ENCODE peak calls at places on chromosomes 2 and 18, in four cellular contexts. X is pancreas, S is mucosa of descending colon, J is heart right ventricle. R is an unnamed sample.
A peak's percentile ranks its signal among the peaks of the same experiment; 100 is the strongest.

GRCh38 chr2:127678531-127678930 is 3.2 kb upstream of the LIMS2 start:
- DNase-seq in X (no peak), J (no peak), S (no peak), R (no peak)

GRCh38 chr2:70983506-70984227 is 5.2 kb downstream of the ANKRD53 start:
- DNase-seq in S (no peak), J (no peak), X (no peak), R (no peak)

GRCh38 chr18:49656098-49656591 is 94.3 kb downstream of the LIPG start:
- DNase-seq in S (no peak), X (no peak), J (no peak), R (no peak)

GRCh38 chr18:3329471-3329870 is 67.5 kb downstream of the MYL12B start:
- DNase-seq in J (no peak), S (no peak), X (no peak), R (no peak)

GRCh38 chr2:70767094-70767698 is 804 bp downstream of the ADD2 start:
- DNase-seq in S (no peak), J (no peak), X (peak; percentile 64), R (no peak)

GRCh38 chr2:220674033-220674432 is 898.1 kb downstream of the EPHA4 start:
- DNase-seq in X (no peak), S (no peak), J (no peak), R (no peak)

GRCh38 chr2:232668805-232669444 is 28.2 kb upstream of the GIGYF2 start:
- DNase-seq in X (no peak), S (peak; percentile 4), J (peak; percentile 33), R (peak; percentile 59)

GRCh38 chr18:35171315-35171987 is 69.4 kb upstream of the ZNF397 start:
- DNase-seq in J (no peak), S (no peak), X (no peak), R (no peak)

GRCh38 chr2:124623560-124623959 is 598.5 kb downstream of the CNTNAP5 start:
- DNase-seq in S (no peak), J (no peak), X (no peak), R (no peak)

GRCh38 chr2:190506666-190507065 is 27.9 kb downstream of the NEMP2 start:
- DNase-seq in S (peak; percentile 84), X (no peak), J (no peak), R (no peak)

GRCh38 chr2:10873790-10874437 is 37.8 kb upstream of the KCNF1 start:
- DNase-seq in J (peak; percentile 53), S (no peak), X (no peak), R (no peak)

GRCh38 chr2:126227250-126227649 is 428.7 kb upstream of the GYPC start:
- DNase-seq in J (no peak), S (no peak), X (no peak), R (no peak)

GRCh38 chr18:76923485-76924085 is 101.2 kb downstream of the ZNF236 start:
- DNase-seq in J (no peak), S (peak; percentile 24), X (no peak), R (peak; percentile 54)

GRCh38 chr2:205714058-205714776 is 31.9 kb downstream of the NRP2 start:
- DNase-seq in J (no peak), X (no peak), S (no peak), R (no peak)

GRCh38 chr2:14634885-14635871 is 2.7 kb downstream of the LRATD1 start:
- DNase-seq in X (peak; percentile 92), J (peak; percentile 67), S (peak; percentile 84), R (peak; percentile 86)

GRCh38 chr2:84881581-84882414 is 914 bp upstream of the TRABD2A start:
- DNase-seq in X (peak; percentile 81), S (peak; percentile 95), J (peak; percentile 83), R (peak; percentile 80)

GRCh38 chr2:102056079-102056581 is 64.4 kb downstream of the IL1R2 start:
- DNase-seq in X (no peak), J (no peak), S (peak; percentile 11), R (no peak)

GRCh38 chr2:184598313-184599053 is at the start of gene ZNF804A:
- DNase-seq in J (peak; percentile 14), S (peak; percentile 22), X (peak; percentile 63), R (peak; percentile 62)

GRCh38 chr2:116719841-116720240 is 1094.7 kb upstream of the DDX18 start:
- DNase-seq in J (no peak), X (no peak), S (no peak), R (no peak)

GRCh38 chr2:111626862-111627163 is 257.2 kb downstream of the ANAPC1 start:
- DNase-seq in J (no peak), S (no peak), X (no peak), R (no peak)

GRCh38 chr2:567496-567864 is 109.7 kb downstream of the TMEM18 start:
- DNase-seq in X (no peak), J (no peak), S (no peak), R (no peak)

GRCh38 chr2:160736629-160737028 is 243.0 kb upstream of the RBMS1 start:
- DNase-seq in X (no peak), S (no peak), J (no peak), R (no peak)

GRCh38 chr2:88059979-88060906 is 4.7 kb upstream of the KRCC1 start:
- DNase-seq in X (no peak), S (no peak), J (no peak), R (no peak)

GRCh38 chr2:74497777-74498499 is 1.5 kb downstream of the LBX2 start:
- DNase-seq in S (no peak), J (no peak), X (peak; percentile 81), R (no peak)

GRCh38 chr2:239594772-239595608 is 194.2 kb upstream of the HDAC4 start:
- DNase-seq in X (no peak), J (no peak), S (no peak), R (no peak)

GRCh38 chr2:17506736-17507616 is 11.3 kb downstream of the RAD51AP2 start:
- DNase-seq in X (no peak), J (no peak), S (no peak), R (no peak)

GRCh38 chr2:170742896-170743529 is 27.2 kb upstream of the ERICH2 start:
- DNase-seq in J (no peak), X (no peak), S (no peak), R (no peak)

DNA sequence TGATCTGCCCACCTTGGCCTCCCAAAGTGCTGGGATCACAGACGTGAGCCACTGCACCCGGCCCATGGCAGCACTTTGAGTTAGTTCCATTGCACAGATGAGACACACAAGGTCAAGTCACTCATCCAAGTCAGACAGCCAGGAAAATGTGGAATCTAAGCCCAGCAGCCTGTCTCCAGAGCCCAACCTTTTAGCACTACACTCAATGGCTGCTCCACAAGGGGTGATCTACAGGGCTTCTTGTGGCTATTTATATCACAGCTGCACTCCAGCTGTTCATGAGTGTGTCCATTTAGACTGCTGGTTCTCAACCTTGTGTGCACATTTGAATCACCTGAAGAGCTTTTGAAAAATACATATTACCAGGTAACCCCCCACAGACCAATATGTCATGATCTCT is 72.9 kb upstream of the RPL31 start:
- DNase-seq in J (no peak), X (no peak), S (no peak), R (no peak)
- H3K4me3 ChIP-seq in J (no peak overlapping the region), X (no peak overlapping the region), S (no peak overlapping the region), R (no peak overlapping the region)

GRCh38 chr2:174607584-174607983 is 10.0 kb upstream of the WIPF1 start:
- DNase-seq in X (no peak), S (no peak), J (no peak), R (no peak)
- H3K4me1 ChIP-seq in X (no peaks in the 10 kb centered on the region), S (no peaks in the 10 kb centered on the region), J (peaks cover 58% of the 10 kb centered on the region), R (no peaks in the 10 kb centered on the region)

DNA sequence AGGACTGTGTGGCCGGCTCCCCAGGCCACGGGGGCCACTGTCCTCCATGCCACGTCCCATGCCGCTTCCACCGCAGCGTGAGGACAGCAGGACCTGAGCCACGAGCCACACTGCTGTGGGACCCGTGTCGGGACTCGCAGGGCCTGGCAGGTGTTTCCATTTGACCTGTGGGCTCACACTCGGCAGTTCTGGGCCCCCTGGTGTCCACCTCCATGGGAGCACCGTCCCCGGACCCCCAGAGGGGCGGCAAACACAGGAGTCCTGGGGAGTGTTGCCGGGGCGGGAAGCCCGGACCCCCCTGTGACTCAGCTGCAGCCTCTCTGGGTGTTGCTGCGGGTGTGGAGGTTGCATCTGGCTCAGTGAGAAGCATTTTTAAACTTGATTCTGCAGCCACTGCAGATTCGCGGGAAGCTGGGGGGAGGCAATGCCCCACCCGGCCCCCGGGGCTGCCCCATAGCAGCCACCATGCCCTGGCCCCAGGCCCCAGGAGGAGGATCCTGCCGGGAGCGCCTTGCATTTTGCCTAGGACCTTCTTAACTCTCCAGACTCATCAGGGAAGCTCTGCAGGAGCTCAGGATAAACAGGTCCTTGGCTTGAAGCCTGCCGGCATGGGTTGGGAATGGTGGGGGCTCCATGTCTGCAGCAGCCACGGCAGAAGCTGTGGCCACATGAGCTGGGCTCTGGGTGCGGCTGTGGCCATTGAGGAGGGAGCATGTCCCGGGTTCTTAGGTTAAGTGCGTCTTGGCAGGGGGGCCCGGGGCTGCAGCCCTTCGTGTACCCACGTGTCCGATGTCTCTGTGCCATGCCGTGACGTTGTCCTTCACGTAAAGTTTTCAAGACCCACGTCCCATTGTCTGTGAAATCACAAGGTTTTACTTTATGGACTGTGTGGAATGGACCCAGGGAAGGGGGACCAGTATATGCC is 30.9 kb downstream of the NFATC1 start:
- DNase-seq in X (peak; percentile 67), J (no peak), S (no peak), R (no peak)
- H3K4me3 ChIP-seq in X (no peak overlapping the region), J (no peak overlapping the region), S (no peak overlapping the region), R (no peak overlapping the region)

GRCh38 chr2:218405365-218406208 is 5.9 kb downstream of the CTDSP1 start:
- DNase-seq in S (peak; percentile 67), X (peak; percentile 79), J (peak; percentile 45), R (no peak)
- H3K4me1 ChIP-seq in S (peaks cover 31% of the 10 kb centered on the region), X (peaks cover 19% of the 10 kb centered on the region), J (peaks cover 69% of the 10 kb centered on the region), R (peaks cover 37% of the 10 kb centered on the region)

GRCh38 chr2:36190097-36190496 is 165.5 kb upstream of the CRIM1 start:
- DNase-seq in X (no peak), J (no peak), S (no peak), R (no peak)

GRCh38 chr2:36185624-36186023 is 170.0 kb upstream of the CRIM1 start:
- DNase-seq in J (no peak), X (no peak), S (no peak), R (no peak)

GRCh38 chr2:36184848-36185247 is 170.7 kb upstream of the CRIM1 start:
- DNase-seq in X (no peak), S (no peak), J (no peak), R (no peak)
- H3K4me3 ChIP-seq in X (no peak overlapping the region), S (no peak overlapping the region), J (no peak overlapping the region), R (no peak overlapping the region)

GRCh38 chr2:46340740-46341420 is 43.7 kb downstream of the EPAS1 start:
- DNase-seq in J (no peak), X (no peak), S (no peak), R (no peak)
- H3K4me1 ChIP-seq in J (peaks cover 99% of the 10 kb centered on the region), X (peaks cover 45% of the 10 kb centered on the region), S (peaks cover 27% of the 10 kb centered on the region), R (peaks cover 63% of the 10 kb centered on the region)

DNA sequence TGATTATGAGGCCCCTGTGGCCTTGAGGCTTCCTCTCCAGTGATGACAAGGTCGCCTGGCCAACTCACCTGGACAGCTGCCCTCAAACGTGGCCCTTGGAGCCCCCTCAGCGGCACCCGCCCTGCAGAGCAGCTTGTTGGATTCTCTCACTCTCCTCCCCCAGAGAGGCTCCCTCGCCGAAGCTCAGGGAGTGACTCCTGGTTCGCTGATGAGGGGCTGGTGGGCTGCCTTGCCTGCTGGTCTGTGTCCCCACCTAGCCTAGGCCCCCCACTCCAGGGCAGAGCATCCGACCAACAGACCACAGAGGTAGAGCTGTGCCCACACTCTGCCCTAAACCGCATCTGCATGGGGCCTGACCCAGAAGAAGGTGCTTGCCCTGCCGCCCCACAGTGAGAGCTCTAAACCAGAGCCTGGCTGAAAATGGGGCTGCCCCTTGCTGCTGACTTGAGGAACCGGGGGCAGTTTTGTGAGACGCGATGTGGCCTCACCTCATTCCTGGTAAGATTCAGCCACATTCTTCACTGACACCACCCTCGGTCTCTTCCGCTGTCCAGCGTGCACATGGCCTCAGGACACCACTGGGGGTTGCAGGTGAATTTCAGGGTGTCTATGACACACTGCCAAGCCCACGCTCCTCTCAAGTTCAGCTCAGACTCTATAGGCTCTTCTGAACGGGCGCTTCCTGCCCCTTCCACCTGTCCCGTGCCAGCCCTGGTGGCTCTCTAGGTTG is 131.6 kb downstream of the CABLES1 start:
- DNase-seq in X (no peak), S (no peak), J (no peak), R (no peak)
- H3K4me3 ChIP-seq in X (no peak overlapping the region), S (no peak overlapping the region), J (no peak overlapping the region), R (no peak overlapping the region)